ENCODE peak calls at places on chromosome 16, in ten cellular contexts. One of them, this sample, is unnamed.
A peak's percentile ranks its signal among the peaks of the same experiment; 100 is the strongest.

GRCh38 chr16:86533942-86534341 is 21.1 kb downstream of the MTHFSD start:
- DNase-seq in esophagus squamous epithelium: no peak
- DNase-seq in heart right ventricle: no peak
- DNase-seq in GM12865: no peak
- DNase-seq in ovary: no peak
- DNase-seq in prostate gland: no peak
- DNase-seq in heart left ventricle: no peak
- DNase-seq in tibial artery: no peak
- DNase-seq in stomach: no peak
- DNase-seq in mucosa of descending colon: no peak
- DNase-seq in this sample: no peak

GRCh38 chr16:7227193-7227825 is 105.3 kb upstream of the RBFOX1 start:
- DNase-seq in esophagus squamous epithelium: no peak
- DNase-seq in heart right ventricle: no peak
- DNase-seq in GM12865: no peak
- DNase-seq in ovary: no peak
- DNase-seq in prostate gland: no peak
- DNase-seq in heart left ventricle: peak; percentile 24
- DNase-seq in tibial artery: no peak
- DNase-seq in stomach: no peak
- DNase-seq in mucosa of descending colon: no peak
- DNase-seq in this sample: no peak

GRCh38 chr16:73040136-73040535 is 7.8 kb downstream of the ZFHX3 start:
- DNase-seq in esophagus squamous epithelium: no peak
- DNase-seq in heart right ventricle: no peak
- DNase-seq in GM12865: no peak
- DNase-seq in ovary: no peak
- DNase-seq in prostate gland: no peak
- DNase-seq in heart left ventricle: no peak
- DNase-seq in tibial artery: peak; percentile 40
- DNase-seq in stomach: no peak
- DNase-seq in mucosa of descending colon: no peak
- DNase-seq in this sample: no peak

GRCh38 chr16:70715860-70716357 is 30.1 kb upstream of the MTSS2 start:
- DNase-seq in esophagus squamous epithelium: no peak
- DNase-seq in heart right ventricle: no peak
- DNase-seq in GM12865: no peak
- DNase-seq in ovary: peak; percentile 59
- DNase-seq in prostate gland: no peak
- DNase-seq in heart left ventricle: no peak
- DNase-seq in tibial artery: no peak
- DNase-seq in stomach: no peak
- DNase-seq in mucosa of descending colon: no peak
- DNase-seq in this sample: no peak

GRCh38 chr16:57316390-57317017 is 32.0 kb upstream of the PLLP start:
- DNase-seq in esophagus squamous epithelium: no peak
- DNase-seq in heart right ventricle: no peak
- DNase-seq in GM12865: no peak
- DNase-seq in ovary: no peak
- DNase-seq in prostate gland: no peak
- DNase-seq in heart left ventricle: no peak
- DNase-seq in tibial artery: peak; percentile 90
- DNase-seq in stomach: no peak
- DNase-seq in mucosa of descending colon: no peak
- DNase-seq in this sample: no peak

GRCh38 chr16:70730944-70731343 is 45.1 kb upstream of the MTSS2 start:
- DNase-seq in esophagus squamous epithelium: no peak
- DNase-seq in heart right ventricle: peak; percentile 61
- DNase-seq in GM12865: no peak
- DNase-seq in ovary: no peak
- DNase-seq in prostate gland: no peak
- DNase-seq in heart left ventricle: peak; percentile 81
- DNase-seq in tibial artery: no peak
- DNase-seq in stomach: no peak
- DNase-seq in mucosa of descending colon: no peak
- DNase-seq in this sample: no peak

GRCh38 chr16:1770328-1771071 is 843 bp downstream of the NME3 start:
- DNase-seq in esophagus squamous epithelium: no peak
- DNase-seq in heart right ventricle: peak; percentile 75
- DNase-seq in GM12865: peak; percentile 69
- DNase-seq in ovary: peak; percentile 87
- DNase-seq in prostate gland: peak; percentile 79
- DNase-seq in heart left ventricle: peak; percentile 78
- DNase-seq in tibial artery: peak; percentile 90
- DNase-seq in stomach: peak; percentile 76
- DNase-seq in mucosa of descending colon: peak; percentile 88
- DNase-seq in this sample: no peak

GRCh38 chr16:65622161-65622560 is 500.3 kb upstream of the CDH11 start:
- DNase-seq in esophagus squamous epithelium: no peak
- DNase-seq in heart right ventricle: no peak
- DNase-seq in GM12865: no peak
- DNase-seq in ovary: no peak
- DNase-seq in prostate gland: no peak
- DNase-seq in heart left ventricle: no peak
- DNase-seq in tibial artery: no peak
- DNase-seq in stomach: no peak
- DNase-seq in mucosa of descending colon: no peak
- DNase-seq in this sample: no peak

GRCh38 chr16:672851-673250 is 2.6 kb upstream of the RHBDL1 start:
- DNase-seq in esophagus squamous epithelium: no peak
- DNase-seq in heart right ventricle: no peak
- DNase-seq in GM12865: no peak
- DNase-seq in ovary: no peak
- DNase-seq in prostate gland: no peak
- DNase-seq in heart left ventricle: no peak
- DNase-seq in tibial artery: no peak
- DNase-seq in stomach: no peak
- DNase-seq in mucosa of descending colon: no peak
- DNase-seq in this sample: no peak

GRCh38 chr16:674968-675883 is at the start of gene RHBDL1:
- DNase-seq in esophagus squamous epithelium: no peak
- DNase-seq in heart right ventricle: peak; percentile 61
- DNase-seq in GM12865: peak; percentile 35
- DNase-seq in ovary: no peak
- DNase-seq in prostate gland: no peak
- DNase-seq in heart left ventricle: no peak
- DNase-seq in tibial artery: no peak
- DNase-seq in stomach: no peak
- DNase-seq in mucosa of descending colon: no peak
- DNase-seq in this sample: peak; percentile 49

GRCh38 chr16:672371-672770 is 3.1 kb upstream of the RHBDL1 start:
- DNase-seq in esophagus squamous epithelium: no peak
- DNase-seq in heart right ventricle: no peak
- DNase-seq in GM12865: no peak
- DNase-seq in ovary: no peak
- DNase-seq in prostate gland: no peak
- DNase-seq in heart left ventricle: no peak
- DNase-seq in tibial artery: no peak
- DNase-seq in stomach: no peak
- DNase-seq in mucosa of descending colon: no peak
- DNase-seq in this sample: no peak

GRCh38 chr16:674214-674881 is 1.1 kb upstream of the RHBDL1 start:
- DNase-seq in esophagus squamous epithelium: no peak
- DNase-seq in heart right ventricle: no peak
- DNase-seq in GM12865: no peak
- DNase-seq in ovary: no peak
- DNase-seq in prostate gland: no peak
- DNase-seq in heart left ventricle: peak; percentile 72
- DNase-seq in tibial artery: no peak
- DNase-seq in stomach: no peak
- DNase-seq in mucosa of descending colon: no peak
- DNase-seq in this sample: no peak

DNA sequence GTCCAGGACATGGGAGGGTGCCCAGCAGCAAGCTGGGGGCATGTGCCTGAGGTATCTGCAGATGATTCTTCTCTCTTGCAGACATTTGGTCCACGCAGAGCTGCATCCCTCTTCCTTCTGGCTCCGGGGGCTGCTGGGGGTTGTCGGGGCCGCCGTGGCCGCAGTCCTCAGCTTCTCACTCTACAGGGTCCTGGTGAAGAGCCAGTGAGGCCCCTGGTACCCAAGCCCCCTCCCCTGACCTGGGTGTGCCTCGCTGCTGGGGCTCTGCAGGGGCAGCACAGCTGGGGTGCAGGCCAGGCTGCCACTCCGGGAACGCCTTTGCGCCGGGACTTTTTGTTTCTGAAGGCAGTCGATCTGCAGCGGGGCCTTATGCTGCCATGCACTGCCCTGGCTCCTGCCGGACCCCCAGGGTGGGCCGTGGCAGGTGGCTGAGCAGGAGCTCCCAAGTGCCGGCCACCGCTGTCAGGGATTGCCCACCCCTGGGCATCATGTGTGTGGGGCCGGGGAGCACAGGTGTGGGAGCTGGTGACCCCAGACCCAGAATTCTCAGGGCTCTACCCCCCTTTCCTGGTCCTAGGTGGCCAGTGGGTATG is 2.0 kb upstream of the RHBDL1 start:
- DNase-seq in esophagus squamous epithelium: no peak
- DNase-seq in heart right ventricle: no peak
- DNase-seq in GM12865: no peak
- DNase-seq in ovary: no peak
- DNase-seq in prostate gland: no peak
- DNase-seq in heart left ventricle: no peak
- DNase-seq in tibial artery: no peak
- DNase-seq in stomach: no peak
- DNase-seq in mucosa of descending colon: no peak
- DNase-seq in this sample: no peak
- TF ChIP-seq CTCF in esophagus squamous epithelium: no peak
- TF ChIP-seq CTCF in heart right ventricle: no peak
- TF ChIP-seq CTCF in GM12865: no peak
- TF ChIP-seq CTCF in ovary: no peak
- TF ChIP-seq CTCF in prostate gland: no peak
- TF ChIP-seq CTCF in heart left ventricle: no peak
- TF ChIP-seq CTCF in tibial artery: no peak
- TF ChIP-seq CTCF in stomach: no peak
- TF ChIP-seq CTCF in mucosa of descending colon: no peak
- TF ChIP-seq CTCF in this sample: no peak

DNA sequence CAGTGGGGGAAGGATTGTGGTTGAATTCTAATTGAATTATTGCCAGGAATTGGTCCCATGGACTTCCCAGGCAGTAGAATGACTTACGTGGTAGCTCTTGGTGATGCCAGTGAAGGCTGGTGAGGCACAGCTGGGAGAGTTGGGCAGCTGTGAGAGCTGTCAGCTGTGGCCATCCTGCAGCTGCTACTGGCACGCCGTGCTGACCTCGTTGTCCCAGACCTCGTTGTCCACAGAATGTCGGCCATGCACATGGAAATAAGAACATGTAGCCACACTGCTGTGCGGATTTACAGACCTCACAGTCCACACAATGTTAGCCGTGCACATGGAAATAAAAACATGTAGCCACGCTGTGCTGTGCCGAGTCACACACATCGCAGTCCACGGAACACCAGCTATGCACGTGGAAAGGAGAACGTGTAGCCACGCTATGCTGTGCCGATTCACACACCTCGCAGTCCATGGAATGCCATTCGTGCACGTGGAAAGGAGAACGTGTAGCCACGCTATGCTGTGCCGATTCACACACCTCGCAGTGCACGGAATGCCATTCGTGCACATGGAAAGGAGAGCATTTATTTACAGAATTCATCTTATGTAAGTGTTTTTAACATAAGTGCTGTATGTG is 59.2 kb downstream of the BANP start:
- DNase-seq in esophagus squamous epithelium: no peak
- DNase-seq in heart right ventricle: no peak
- DNase-seq in GM12865: no peak
- DNase-seq in ovary: no peak
- DNase-seq in prostate gland: no peak
- DNase-seq in heart left ventricle: no peak
- DNase-seq in tibial artery: peak; percentile 28
- DNase-seq in stomach: peak; percentile 16
- DNase-seq in mucosa of descending colon: no peak
- DNase-seq in this sample: no peak
- H3K4me3 ChIP-seq in esophagus squamous epithelium: no peak overlapping the region
- H3K4me3 ChIP-seq in heart right ventricle: no peak overlapping the region
- H3K4me3 ChIP-seq in GM12865: no peak overlapping the region
- H3K4me3 ChIP-seq in ovary: no peak overlapping the region
- H3K4me3 ChIP-seq in prostate gland: no peak overlapping the region
- H3K4me3 ChIP-seq in heart left ventricle: no peak overlapping the region
- H3K4me3 ChIP-seq in tibial artery: no peak overlapping the region
- H3K4me3 ChIP-seq in stomach: no peak overlapping the region
- H3K4me3 ChIP-seq in mucosa of descending colon: no peak overlapping the region
- H3K4me3 ChIP-seq in this sample: no peak overlapping the region

GRCh38 chr16:90023078-90023447 is 3.8 kb upstream of the DBNDD1 start:
- DNase-seq in esophagus squamous epithelium: no peak
- DNase-seq in heart right ventricle: no peak
- DNase-seq in GM12865: no peak
- DNase-seq in ovary: no peak
- DNase-seq in prostate gland: no peak
- DNase-seq in heart left ventricle: no peak
- DNase-seq in tibial artery: no peak
- DNase-seq in stomach: no peak
- DNase-seq in mucosa of descending colon: no peak
- DNase-seq in this sample: no peak

GRCh38 chr16:90027611-90028010 is 8.4 kb upstream of the DBNDD1 start:
- DNase-seq in esophagus squamous epithelium: no peak
- DNase-seq in heart right ventricle: no peak
- DNase-seq in GM12865: no peak
- DNase-seq in ovary: no peak
- DNase-seq in prostate gland: no peak
- DNase-seq in heart left ventricle: peak; percentile 15
- DNase-seq in tibial artery: no peak
- DNase-seq in stomach: no peak
- DNase-seq in mucosa of descending colon: no peak
- DNase-seq in this sample: no peak

GRCh38 chr16:90022209-90023077 is 3.2 kb upstream of the DBNDD1 start:
- DNase-seq in esophagus squamous epithelium: no peak
- DNase-seq in heart right ventricle: peak; percentile 95
- DNase-seq in GM12865: peak; percentile 93
- DNase-seq in ovary: peak; percentile 95
- DNase-seq in prostate gland: peak; percentile 90
- DNase-seq in heart left ventricle: peak; percentile 96
- DNase-seq in tibial artery: peak; percentile 92
- DNase-seq in stomach: peak; percentile 95
- DNase-seq in mucosa of descending colon: peak; percentile 94
- DNase-seq in this sample: peak; percentile 96

GRCh38 chr16:90028985-90029384 is 9.7 kb upstream of the DBNDD1 start:
- DNase-seq in esophagus squamous epithelium: no peak
- DNase-seq in heart right ventricle: no peak
- DNase-seq in GM12865: no peak
- DNase-seq in ovary: no peak
- DNase-seq in prostate gland: no peak
- DNase-seq in heart left ventricle: no peak
- DNase-seq in tibial artery: no peak
- DNase-seq in stomach: no peak
- DNase-seq in mucosa of descending colon: no peak
- DNase-seq in this sample: no peak

GRCh38 chr16:90026135-90026534 is 6.9 kb upstream of the DBNDD1 start:
- DNase-seq in esophagus squamous epithelium: no peak
- DNase-seq in heart right ventricle: no peak
- DNase-seq in GM12865: no peak
- DNase-seq in ovary: no peak
- DNase-seq in prostate gland: no peak
- DNase-seq in heart left ventricle: no peak
- DNase-seq in tibial artery: no peak
- DNase-seq in stomach: no peak
- DNase-seq in mucosa of descending colon: no peak
- DNase-seq in this sample: peak; percentile 84
- TF ChIP-seq CTCF in esophagus squamous epithelium: no peak
- TF ChIP-seq CTCF in heart right ventricle: no peak
- TF ChIP-seq CTCF in GM12865: no peak
- TF ChIP-seq CTCF in ovary: no peak
- TF ChIP-seq CTCF in prostate gland: no peak
- TF ChIP-seq CTCF in heart left ventricle: no peak
- TF ChIP-seq CTCF in tibial artery: no peak
- TF ChIP-seq CTCF in stomach: no peak
- TF ChIP-seq CTCF in mucosa of descending colon: no peak
- TF ChIP-seq CTCF in this sample: peak; percentile 21

GRCh38 chr16:64061621-64062020 is 1060.2 kb downstream of the CDH11 start:
- DNase-seq in esophagus squamous epithelium: no peak
- DNase-seq in heart right ventricle: no peak
- DNase-seq in GM12865: no peak
- DNase-seq in ovary: no peak
- DNase-seq in prostate gland: no peak
- DNase-seq in heart left ventricle: no peak
- DNase-seq in tibial artery: no peak
- DNase-seq in stomach: no peak
- DNase-seq in mucosa of descending colon: no peak
- DNase-seq in this sample: no peak

GRCh38 chr16:64058685-64059084 is 1063.2 kb downstream of the CDH11 start:
- DNase-seq in esophagus squamous epithelium: no peak
- DNase-seq in heart right ventricle: no peak
- DNase-seq in GM12865: no peak
- DNase-seq in ovary: no peak
- DNase-seq in prostate gland: no peak
- DNase-seq in heart left ventricle: no peak
- DNase-seq in tibial artery: no peak
- DNase-seq in stomach: no peak
- DNase-seq in mucosa of descending colon: no peak
- DNase-seq in this sample: no peak
- H3K4me3 ChIP-seq in esophagus squamous epithelium: no peak overlapping the region
- H3K4me3 ChIP-seq in heart right ventricle: no peak overlapping the region
- H3K4me3 ChIP-seq in GM12865: no peak overlapping the region
- H3K4me3 ChIP-seq in ovary: no peak overlapping the region
- H3K4me3 ChIP-seq in prostate gland: no peak overlapping the region
- H3K4me3 ChIP-seq in heart left ventricle: no peak overlapping the region
- H3K4me3 ChIP-seq in tibial artery: no peak overlapping the region
- H3K4me3 ChIP-seq in stomach: no peak overlapping the region
- H3K4me3 ChIP-seq in mucosa of descending colon: no peak overlapping the region
- H3K4me3 ChIP-seq in this sample: no peak overlapping the region